ENCODE peak calls at places on chromosomes 1 and 21, in four cellular contexts. L, C, Q and V are unnamed samples.

GRCh38 chr1:119290297-119290696 is 78.3 kb upstream of the HAO2 start:
- DNase-seq in L (no peak), C (no peak), Q (no peak), V (no peak)

GRCh38 chr1:212607924-212608208 is 695 bp upstream of the ATF3 start:
- DNase-seq in L (no peak), C (no peak), Q (no peak), V (no peak)

GRCh38 chr1:167631987-167632680 is 2.1 kb downstream of the RCSD1 start:
- DNase-seq in L (peak), C (no peak), Q (no peak), V (no peak)

GRCh38 chr1:26696191-26696644 is 403 bp downstream of the ARID1A start:
- DNase-seq in L (peak), C (no peak), Q (no peak), V (peak)

GRCh38 chr1:53944469-53945182 is 873 bp downstream of the IFT25 start:
- DNase-seq in L (no peak), C (no peak), Q (no peak), V (no peak)

GRCh38 chr1:51222136-51222787 is 13.8 kb upstream of the RNF11 start:
- DNase-seq in L (no peak), C (no peak), Q (no peak), V (no peak)

GRCh38 chr1:208467401-208467800 is 223.2 kb upstream of the PLXNA2 start:
- DNase-seq in L (no peak), C (no peak), Q (no peak), V (no peak)

GRCh38 chr1:227280836-227281235 is 37.5 kb downstream of the CDC42BPA start:
- DNase-seq in L (no peak), C (no peak), Q (no peak), V (no peak)

GRCh38 chr1:238061967-238062613 is 171.4 kb upstream of the ZP4 start:
- DNase-seq in L (no peak), C (no peak), Q (peak), V (no peak)

GRCh38 chr1:61247881-61248752 is 165.8 kb downstream of the NFIA start:
- DNase-seq in L (no peak), C (no peak), Q (no peak), V (no peak)

GRCh38 chr1:235093013-235093618 is 35.5 kb downstream of the TOMM20 start:
- DNase-seq in L (no peak), C (no peak), Q (no peak), V (no peak)

GRCh38 chr1:156438278-156438987 is 62.1 kb downstream of the MEF2D start:
- DNase-seq in L (no peak), C (no peak), Q (no peak), V (no peak)

GRCh38 chr1:209156991-209157390 is 426.5 kb upstream of the CAMK1G start:
- DNase-seq in L (no peak), C (no peak), Q (no peak), V (no peak)

GRCh38 chr21:21230672-21231071 is 232.5 kb downstream of the NCAM2 start:
- DNase-seq in L (no peak), C (no peak), Q (no peak), V (no peak)

GRCh38 chr1:182259229-182259872 is 132.2 kb downstream of the GLUL start:
- DNase-seq in L (peak), C (peak), Q (peak), V (peak)